ENCODE peak calls at places on chromosomes 4 and X, in four cellular contexts. M, C, D and Q are unnamed samples.
A peak's percentile ranks its signal among the peaks of the same experiment; 100 is the strongest.

GRCh38 chr4:186669159-186669720 is 54.4 kb downstream of the FAT1 start:
- DNase-seq in D (no peak), M (no peak), C (peak; percentile 81), Q (no peak)

GRCh38 chr4:16573744-16574143 is 324.7 kb downstream of the LDB2 start:
- DNase-seq in C (peak; percentile 83), D (peak; percentile 56), M (no peak), Q (no peak)

GRCh38 chr4:180462116-180462515 is 1781.1 kb upstream of the TENM3 start:
- DNase-seq in M (no peak), D (no peak), C (no peak), Q (no peak)

GRCh38 chr4:133157460-133158160 is 8.5 kb downstream of the PCDH10 start:
- DNase-seq in M (no peak), D (no peak), C (no peak), Q (no peak)

GRCh38 chrX:74133156-74133796 is 170.7 kb upstream of the ZCCHC13 start:
- DNase-seq in M (no peak), D (peak; percentile 22), C (peak; percentile 80), Q (no peak)

GRCh38 chr4:156694413-156694812 is 277.2 kb downstream of the PDGFC start:
- DNase-seq in M (no peak), D (no peak), C (no peak), Q (no peak)

GRCh38 chr4:138851626-138852443 is 163.7 kb upstream of the NOCT start:
- DNase-seq in D (no peak), C (peak; percentile 8), M (no peak), Q (no peak)

GRCh38 chr4:156377036-156377700 is 423.5 kb upstream of the CTSO start:
- DNase-seq in C (peak; percentile 64), M (no peak), D (no peak), Q (no peak)

GRCh38 chr4:127601029-127601428 is 31.7 kb upstream of the INTU start:
- DNase-seq in C (peak; percentile 43), M (no peak), D (no peak), Q (no peak)

GRCh38 chr4:40515037-40515397 is 114.6 kb downstream of the RBM47 start:
- DNase-seq in C (peak; percentile 7), D (no peak), M (no peak), Q (no peak)

GRCh38 chrX:154505726-154506125 is 10.3 kb downstream of the FAM3A start:
- DNase-seq in D (peak; percentile 73), M (no peak), C (peak; percentile 62), Q (no peak)

GRCh38 chr4:183515411-183515810 is 10.6 kb downstream of the ING2 start:
- DNase-seq in C (peak; percentile 18), D (no peak), M (no peak), Q (no peak)

GRCh38 chr4:169774466-169775445 is 17.0 kb upstream of the HPF1 start:
- DNase-seq in D (no peak), C (no peak), M (no peak), Q (no peak)

GRCh38 chr4:154485127-154485773 is 6.3 kb downstream of the DCHS2 start:
- DNase-seq in M (no peak), C (no peak), D (no peak), Q (no peak)

GRCh38 chrX:72714471-72714916 is 388 bp upstream of the PHKA1 start:
- DNase-seq in M (peak; percentile 79), C (peak; percentile 62), D (peak; percentile 82), Q (peak; percentile 90)

GRCh38 chr4:8368998-8369397 is 71.5 kb downstream of the ACOX3 start:
- DNase-seq in C (no peak), D (no peak), M (no peak), Q (no peak)

GRCh38 chrX:1443496-1444075 is 9.1 kb downstream of the ASMTL start:
- DNase-seq in D (peak; percentile 4), M (peak; percentile 55), C (no peak), Q (no peak)

GRCh38 chr4:173397604-173398003 is 1.3 kb downstream of the SCRG1 start:
- DNase-seq in C (no peak), M (no peak), D (no peak), Q (no peak)

GRCh38 chr4:41609851-41610250 is 71.9 kb downstream of the LIMCH1 start:
- DNase-seq in C (no peak), M (no peak), D (no peak), Q (no peak)

GRCh38 chr4:159227984-159228383 is 125.1 kb downstream of the RAPGEF2 start:
- DNase-seq in C (peak; percentile 92), D (peak; percentile 81), M (peak; percentile 80), Q (no peak)

GRCh38 chr4:4443821-4444220 is 56.9 kb downstream of the NSG1 start:
- DNase-seq in C (peak; percentile 65), M (no peak), D (no peak), Q (no peak)

GRCh38 chr4:94559351-94559806 is 107.6 kb downstream of the PDLIM5 start:
- DNase-seq in D (no peak), C (peak; percentile 39), M (no peak), Q (no peak)

GRCh38 chr4:40940764-40941163 is 191.0 kb downstream of the NSUN7 start:
- DNase-seq in M (no peak), C (no peak), D (no peak), Q (no peak)

GRCh38 chrX:41045960-41046567 is 39.2 kb upstream of the USP9X start:
- DNase-seq in D (peak; percentile 26), C (peak; percentile 17), M (no peak), Q (peak; percentile 11)

GRCh38 chr4:17276821-17277220 is 235.1 kb downstream of the QDPR start:
- DNase-seq in M (no peak), D (no peak), C (peak; percentile 53), Q (no peak)

GRCh38 chr4:108247511-108248088 is 78.9 kb upstream of the LEF1 start:
- DNase-seq in D (peak; percentile 9), M (no peak), C (no peak), Q (no peak)

DNA sequence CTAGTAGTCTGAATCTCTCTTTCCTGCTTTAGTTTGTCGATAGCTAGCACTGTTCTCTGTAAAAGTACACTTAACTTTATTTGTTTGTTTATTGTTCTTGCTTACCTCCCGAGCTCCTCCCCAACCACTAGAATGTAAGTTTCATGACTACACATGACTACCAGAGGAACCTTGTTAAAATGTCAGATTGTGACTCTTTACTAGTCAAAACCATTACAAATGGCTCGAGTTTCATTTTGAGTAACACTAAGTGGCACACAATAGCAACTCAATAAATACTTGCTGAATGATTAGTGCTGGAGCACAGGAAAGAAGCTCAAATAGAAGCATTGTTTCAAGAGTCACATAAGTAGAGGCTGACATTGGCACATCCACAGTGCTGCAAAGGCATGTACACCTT is 116.1 kb downstream of the MAPK10 start:
- DNase-seq in C (no peak), M (no peak), D (no peak), Q (no peak)
- TF ChIP-seq POLR2A in C (no peak), M (no peak), D (no peak), Q (no peak)

DNA sequence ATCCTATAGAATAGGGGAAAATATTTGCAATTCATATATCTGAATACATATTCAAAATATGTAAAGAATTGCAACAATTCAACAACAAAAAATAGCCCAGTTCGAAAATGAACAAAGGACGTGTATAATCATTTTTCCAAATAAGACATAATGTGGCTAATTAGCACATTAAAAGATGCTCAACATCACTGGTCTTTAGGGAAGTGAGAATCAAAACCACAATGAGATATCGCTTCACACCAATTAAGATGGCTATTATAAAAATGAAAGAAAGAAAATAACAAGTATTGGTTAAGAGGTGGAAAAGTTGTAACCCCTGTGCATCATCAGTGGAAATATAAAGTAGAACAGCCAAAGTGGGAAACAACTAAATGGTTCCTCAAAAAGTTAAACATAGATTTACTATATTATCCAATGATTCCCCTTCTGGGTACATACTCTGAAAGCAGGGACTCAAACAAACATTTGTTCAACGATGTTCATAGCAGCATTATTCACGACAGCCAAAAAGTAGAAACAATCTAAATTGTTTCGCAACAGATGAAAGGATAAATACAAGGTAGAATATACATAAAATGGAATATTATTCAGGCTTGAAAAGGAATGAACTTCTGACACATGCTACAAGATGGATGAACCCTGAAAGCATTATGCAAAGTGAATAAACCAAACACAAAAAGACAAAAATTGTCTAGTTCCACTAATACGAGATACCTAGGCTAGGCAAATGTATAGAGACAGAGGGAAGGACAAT is 12.7 kb downstream of the FAM13A start:
- DNase-seq in C (no peak), D (no peak), M (no peak), Q (no peak)
- TF ChIP-seq POLR2A in C (no peak), D (no peak), M (no peak), Q (no peak)

DNA sequence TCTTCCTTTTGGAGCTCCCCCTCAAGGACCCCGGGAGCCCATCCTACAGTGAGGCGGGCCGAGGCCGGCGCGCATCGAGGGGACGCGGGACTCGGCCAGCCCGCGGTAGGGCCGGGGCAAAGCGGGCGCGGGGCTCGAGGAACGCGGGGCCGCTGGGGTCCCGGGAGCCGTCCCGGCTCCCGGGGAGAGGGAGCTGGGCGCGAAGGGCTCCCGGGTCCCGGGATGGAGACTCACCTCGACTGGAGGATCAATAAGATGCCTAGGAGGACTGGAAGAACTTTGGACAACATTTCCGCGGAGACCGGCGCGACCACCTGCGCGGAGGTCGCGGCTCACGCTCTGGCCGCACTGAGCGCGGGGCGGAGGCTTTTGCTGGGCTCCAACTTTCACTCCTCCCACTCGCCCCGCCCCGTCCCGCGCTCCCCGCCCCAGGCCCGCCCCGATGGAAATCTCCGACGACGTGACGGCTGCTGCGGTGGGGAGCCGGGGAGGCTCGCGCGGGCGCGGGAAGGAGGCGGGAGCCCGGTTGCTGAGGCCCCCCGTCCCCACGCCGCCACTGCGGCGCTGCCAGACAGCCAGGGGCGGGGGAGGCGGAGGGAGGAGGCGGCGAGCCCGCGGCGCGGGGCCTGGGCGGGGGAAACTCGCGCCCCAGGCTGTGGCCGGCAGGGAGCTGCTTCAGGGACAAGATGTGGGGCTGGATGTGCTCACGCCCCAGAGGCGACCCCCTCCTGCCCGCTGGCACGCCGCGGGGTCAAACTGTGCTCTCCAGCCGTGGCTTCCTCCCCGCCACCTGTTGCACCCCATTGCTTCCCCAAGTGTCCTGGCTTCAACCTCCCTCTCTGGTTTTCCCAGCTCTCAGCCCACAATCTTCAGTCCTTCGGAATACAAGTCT is at the start of gene GABRE:
- DNase-seq in C (no peak), M (no peak), D (peak; percentile 34), Q (no peak)
- TF ChIP-seq POLR2A in C (no peak), M (no peak), D (no peak), Q (peak; percentile 32)

GRCh38 chrX:111680988-111681779 is at the start of gene ALG13:
- DNase-seq in C (peak; percentile 90), M (peak; percentile 92), D (peak; percentile 94), Q (peak; percentile 82)
- TF ChIP-seq POLR2A in C (peak; percentile 80), M (peak; percentile 12), D (peak; percentile 73), Q (peak; percentile 49)